ENCODE peak calls at places on chromosomes 5 and 9, in five cellular contexts. I is AG04450, U is foreskin fibroblast, W is IMR-90, Z is mucosa of descending colon. F is an unnamed sample.

GRCh38 chr5:149283611-149284480 is 12.2 kb downstream of the AFAP1L1 start:
- DNase-seq in I (no peak), U (peak), W (no peak), Z (no peak), F (no peak)

GRCh38 chr9:89603629-89604462 is 966 bp upstream of the GADD45G start:
- DNase-seq in I (no peak), U (peak), W (peak), Z (peak), F (no peak)

GRCh38 chr5:124399426-124399961 is 346.9 kb downstream of the ZNF608 start:
- DNase-seq in I (no peak), U (peak), W (no peak), Z (no peak), F (no peak)

GRCh38 chr5:145859451-145859850 is 13.4 kb downstream of the GRXCR2 start:
- DNase-seq in I (no peak), U (no peak), W (no peak), Z (no peak), F (no peak)

GRCh38 chr9:16257604-16258003 is 612.9 kb downstream of the BNC2 start:
- DNase-seq in I (no peak), U (peak), W (no peak), Z (no peak), F (no peak)

GRCh38 chr5:163916376-163916775 is 411.0 kb downstream of the MAT2B start:
- DNase-seq in I (no peak), U (no peak), W (peak), Z (peak), F (no peak)

GRCh38 chr9:109319631-109320233 is 1.1 kb downstream of the EPB41L4B start:
- DNase-seq in I (no peak), U (no peak), W (no peak), Z (no peak), F (no peak)

GRCh38 chr9:131439224-131439623 is 45.3 kb downstream of the PRRC2B start:
- DNase-seq in I (no peak), U (no peak), W (no peak), Z (no peak), F (no peak)

GRCh38 chr9:121902483-121903135 is 190.5 kb downstream of the TTLL11 start:
- DNase-seq in I (peak), U (peak), W (peak), Z (no peak), F (peak)

GRCh38 chr5:10789021-10789420 is 28.0 kb upstream of the DAP start:
- DNase-seq in I (peak), U (peak), W (peak), Z (peak), F (peak)

GRCh38 chr5:16934123-16934522 is 2.0 kb downstream of the MYO10 start:
- DNase-seq in I (peak), U (peak), W (peak), Z (peak), F (peak)

GRCh38 chr9:106878081-106878837 is 15.3 kb downstream of the ZNF462 start:
- DNase-seq in I (no peak), U (no peak), W (no peak), Z (no peak), F (no peak)

GRCh38 chr5:62579761-62580160 is 1.1 kb downstream of the LRRC70 start:
- DNase-seq in I (no peak), U (no peak), W (no peak), Z (no peak), F (no peak)

GRCh38 chr5:35031276-35031675 is 16.5 kb downstream of the AGXT2 start:
- DNase-seq in I (no peak), U (peak), W (peak), Z (no peak), F (peak)

GRCh38 chr5:7518947-7519560 is 123.1 kb downstream of the ADCY2 start:
- DNase-seq in I (no peak), U (no peak), W (no peak), Z (no peak), F (no peak)

GRCh38 chr5:133848306-133848924 is 120.0 kb downstream of the C5orf15 start:
- DNase-seq in I (no peak), U (no peak), W (no peak), Z (no peak), F (no peak)

GRCh38 chr5:174419523-174420132 is 304.8 kb upstream of the MSX2 start:
- DNase-seq in I (peak), U (peak), W (peak), Z (peak), F (peak)

GRCh38 chr5:136699661-136700060 is 334.3 kb upstream of the TRPC7 start:
- DNase-seq in I (no peak), U (no peak), W (no peak), Z (no peak), F (no peak)

GRCh38 chr9:136673088-136673969 is 10.6 kb downstream of the EGFL7 start:
- DNase-seq in I (no peak), U (no peak), W (no peak), Z (no peak), F (no peak)

GRCh38 chr5:131382407-131383395 is 118.8 kb downstream of the CDC42SE2 start:
- DNase-seq in I (peak), U (peak), W (peak), Z (peak), F (no peak)

GRCh38 chr9:70053864-70054263 is 10.2 kb downstream of the MAMDC2 start:
- DNase-seq in I (no peak), U (peak), W (no peak), Z (no peak), F (no peak)

GRCh38 chr9:81804306-81804705 is 115.0 kb upstream of the TLE1 start:
- DNase-seq in I (no peak), U (peak), W (peak), Z (no peak), F (no peak)

GRCh38 chr9:31683126-31683525 is 701.3 kb upstream of the ACO1 start:
- DNase-seq in I (no peak), U (peak), W (no peak), Z (no peak), F (no peak)

GRCh38 chr9:136093331-136093986 is 1.6 kb downstream of the NACC2 start:
- DNase-seq in I (no peak), U (peak), W (no peak), Z (peak), F (no peak)

GRCh38 chr9:110936719-110937452 is 101.4 kb downstream of the LPAR1 start:
- DNase-seq in I (no peak), U (peak), W (peak), Z (no peak), F (no peak)

GRCh38 chr9:14347408-14348224 is 33.7 kb upstream of the NFIB start:
- DNase-seq in I (no peak), U (peak), W (no peak), Z (peak), F (no peak)

DNA sequence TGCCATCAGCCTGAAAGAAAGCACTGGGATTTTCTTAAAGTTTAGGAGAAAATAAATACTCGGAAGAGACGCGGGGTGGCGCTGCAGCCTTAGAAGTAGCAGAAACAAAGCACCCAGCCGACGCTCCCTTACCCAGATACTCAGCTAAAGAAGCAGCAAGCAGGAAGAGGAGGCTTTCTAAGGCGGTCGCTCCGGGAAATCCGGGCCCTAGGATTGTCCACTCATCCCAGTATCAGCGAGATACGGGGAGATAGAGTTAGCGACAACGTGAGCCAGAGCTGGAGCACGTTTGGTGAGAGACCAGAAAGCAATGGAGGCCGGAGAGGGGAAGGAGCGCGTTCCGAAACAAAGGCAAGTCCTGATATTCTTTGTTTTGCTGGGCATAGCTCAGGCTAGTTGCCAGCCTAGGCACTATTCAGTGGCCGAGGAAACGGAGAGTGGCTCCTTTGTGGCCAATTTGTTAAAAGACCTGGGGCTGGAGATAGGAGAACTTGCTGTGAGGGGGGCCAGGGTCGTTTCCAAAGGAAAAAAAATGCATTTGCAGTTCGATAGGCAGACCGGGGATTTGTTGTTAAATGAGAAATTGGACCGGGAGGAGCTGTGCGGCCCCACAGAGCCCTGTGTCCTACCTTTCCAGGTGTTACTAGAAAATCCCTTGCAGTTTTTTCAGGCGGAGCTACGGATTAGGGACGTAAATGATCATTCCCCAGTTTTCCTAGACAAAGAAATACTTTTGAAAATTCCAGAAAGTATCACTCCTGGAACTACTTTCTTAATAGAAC is at the start of gene PCDHB2:
- DNase-seq in I (no peak), U (peak), W (peak), Z (peak), F (peak)
- TF ChIP-seq CTCF in I (peak), U (peak), W (peak), Z (no peak), F (peak)

GRCh38 chr5:67015577-67016290 is 180.9 kb downstream of the CD180 start:
- DNase-seq in I (peak), U (peak), W (peak), Z (no peak), F (no peak)
- H3K4me3 ChIP-seq in I (peak), U (no peak), W (peak), Z (no peak), F (no peak)

GRCh38 chr9:18059043-18059442 is 414.9 kb upstream of the ADAMTSL1 start:
- DNase-seq in I (no peak), U (no peak), W (no peak), Z (no peak), F (no peak)

GRCh38 chr9:18061856-18062255 is 412.1 kb upstream of the ADAMTSL1 start:
- DNase-seq in I (no peak), U (peak), W (peak), Z (no peak), F (no peak)

GRCh38 chr9:18061332-18061731 is 412.6 kb upstream of the ADAMTSL1 start:
- DNase-seq in I (no peak), U (no peak), W (no peak), Z (no peak), F (no peak)

GRCh38 chr9:18059447-18059846 is 414.5 kb upstream of the ADAMTSL1 start:
- DNase-seq in I (no peak), U (no peak), W (no peak), Z (no peak), F (no peak)

DNA sequence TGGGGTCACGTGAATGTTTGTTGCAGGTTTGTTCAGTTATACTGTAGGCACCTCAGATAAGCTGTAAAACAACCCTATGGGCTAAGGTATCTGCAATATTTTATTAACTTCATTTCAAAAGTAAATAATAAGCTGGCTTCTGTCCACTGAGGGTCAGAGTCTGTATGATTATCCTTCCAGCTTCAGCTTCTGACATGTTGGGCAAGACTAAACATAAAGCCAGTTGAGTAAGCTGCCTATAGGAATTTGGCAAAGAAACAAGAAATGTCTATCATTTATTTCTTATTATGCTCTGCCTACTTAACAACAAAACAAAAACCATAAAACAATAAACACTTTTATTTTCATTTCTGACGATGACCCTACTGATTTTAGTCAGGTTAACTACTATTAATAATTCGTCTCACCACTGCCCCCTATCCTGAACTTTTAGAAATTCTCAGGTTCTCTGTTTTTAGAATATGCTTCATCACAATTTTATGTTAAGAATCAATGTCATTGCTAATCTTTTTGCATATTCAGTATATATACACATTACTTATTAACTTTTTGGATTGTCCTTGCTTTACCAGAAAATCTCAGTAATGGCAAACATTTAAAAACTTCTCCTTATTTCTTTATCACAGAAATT is 413.5 kb upstream of the ADAMTSL1 start:
- DNase-seq in I (no peak), U (no peak), W (no peak), Z (peak), F (no peak)
- TF ChIP-seq CTCF in I (peak), U (no peak), W (peak), Z (no peak), F (no peak)

DNA sequence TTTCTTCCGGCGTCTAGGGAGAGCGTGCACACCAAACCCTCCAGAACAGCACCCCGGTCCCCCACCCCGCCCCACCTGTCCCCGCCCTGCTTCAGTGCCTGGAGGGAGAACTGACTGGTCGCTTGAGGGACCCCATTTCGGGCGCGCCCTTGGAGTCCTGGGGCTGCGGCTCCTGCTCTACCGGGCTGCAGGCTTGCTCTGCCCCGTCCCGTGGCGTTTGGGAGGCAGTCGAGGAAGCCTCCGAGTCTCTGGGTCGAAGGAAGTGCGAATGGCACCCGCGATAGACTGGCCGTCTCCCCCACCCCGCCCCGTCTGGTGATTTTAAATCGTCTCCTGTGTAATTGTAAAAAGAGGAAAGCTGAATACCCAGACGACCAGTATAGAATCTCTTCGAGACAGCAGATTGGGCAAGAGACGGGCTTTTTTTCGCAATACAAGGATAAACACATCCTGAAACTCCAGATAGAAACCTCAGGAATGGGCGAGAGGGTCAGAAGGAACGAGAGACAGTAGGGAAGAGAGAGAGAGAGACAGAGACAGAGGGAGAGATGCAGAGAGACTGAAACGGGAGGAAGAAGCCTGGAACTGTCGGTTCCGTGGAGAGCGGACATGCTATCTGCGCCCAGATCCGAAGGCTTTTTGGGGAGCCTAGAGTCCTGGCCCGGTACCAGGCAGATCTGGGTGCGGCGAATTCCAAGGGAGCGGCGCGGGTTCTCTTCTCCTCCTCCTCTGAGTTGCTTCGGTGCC is 9.9 kb downstream of the PRDM6 start:
- DNase-seq in I (no peak), U (peak), W (no peak), Z (no peak), F (no peak)
- H3K4me3 ChIP-seq in I (no peak), U (peak), W (no peak), Z (no peak), F (peak)

GRCh38 chr5:111670826-111671492 is 86.0 kb downstream of the NREP start:
- DNase-seq in I (no peak), U (peak), W (peak), Z (no peak), F (no peak)
- TF ChIP-seq CTCF in I (peak), U (no peak), W (peak), Z (no peak), F (peak)

F was measured in AG09309.